ENCODE peak calls at places on chromosomes 11 and 22, in six cellular contexts. K is GM12865, R is spleen, C is cardiac muscle cell, L is A549, Y is prostate gland. S is an unnamed sample.

GRCh38 chr11:22711212-22711770 is 44.9 kb downstream of the GAS2 start:
- DNase-seq in K (no peak), R (no peak), C (no peak), L (no peak), Y (peak), S (no peak)

GRCh38 chr22:39941661-39942060 is 18.5 kb upstream of the TMA7B start:
- DNase-seq in K (no peak), R (no peak), C (no peak), L (no peak), Y (no peak), S (no peak)

GRCh38 chr11:16945671-16946469 is 68.3 kb downstream of the PLEKHA7 start:
- DNase-seq in K (peak), R (peak), C (peak), L (peak), Y (peak), S (no peak)

GRCh38 chr11:17719028-17719939 is at the start of gene MYOD1:
- DNase-seq in K (no peak), R (no peak), C (peak), L (no peak), Y (no peak), S (no peak)

GRCh38 chr11:130737866-130738431 is 178.3 kb downstream of the SNX19 start:
- DNase-seq in K (no peak), R (peak), C (peak), L (no peak), Y (no peak), S (no peak)

GRCh38 chr11:27356624-27357222 is 6.3 kb downstream of the CCDC34 start:
- DNase-seq in K (no peak), R (no peak), C (no peak), L (no peak), Y (no peak), S (no peak)

GRCh38 chr22:27154717-27155116 is 497.3 kb downstream of the MIAT start:
- DNase-seq in K (no peak), R (peak), C (peak), L (no peak), Y (no peak), S (no peak)

GRCh38 chr11:80280737-80281136 is 839.9 kb upstream of the TENM4 start:
- DNase-seq in K (no peak), R (no peak), C (no peak), L (no peak), Y (peak), S (no peak)

GRCh38 chr11:122085712-122086111 is 30.3 kb downstream of the BLID start:
- DNase-seq in K (no peak), R (no peak), C (no peak), L (no peak), Y (no peak), S (no peak)

GRCh38 chr11:2570211-2570811 is 125.5 kb downstream of the KCNQ1 start:
- DNase-seq in K (no peak), R (no peak), C (no peak), L (no peak), Y (no peak), S (no peak)

GRCh38 chr11:35391922-35392813 is 27.2 kb downstream of the SLC1A2 start:
- DNase-seq in K (peak), R (peak), C (peak), L (peak), Y (peak), S (no peak)

GRCh38 chr22:38754247-38755154 is 1.3 kb downstream of the SUN2 start:
- DNase-seq in K (peak), R (no peak), C (peak), L (no peak), Y (peak), S (no peak)

GRCh38 chr11:64935634-64936081 is at the start of gene GPHA2:
- DNase-seq in K (no peak), R (no peak), C (peak), L (no peak), Y (no peak), S (no peak)

GRCh38 chr11:120974980-120975379 is 48.9 kb upstream of the TBCEL start:
- DNase-seq in K (no peak), R (no peak), C (no peak), L (no peak), Y (no peak), S (no peak)

GRCh38 chr11:73585834-73586575 is 11.9 kb downstream of the FAM168A start:
- DNase-seq in K (no peak), R (no peak), C (no peak), L (no peak), Y (no peak), S (no peak)

GRCh38 chr11:88478136-88478785 is 140.7 kb upstream of the CTSC start:
- DNase-seq in K (no peak), R (no peak), C (no peak), L (no peak), Y (no peak), S (no peak)

GRCh38 chr11:35009191-35009940 is 92.9 kb downstream of the PDHX start:
- DNase-seq in K (no peak), R (no peak), C (no peak), L (peak), Y (peak), S (no peak)

GRCh38 chr11:57763568-57763967 is 2.0 kb downstream of the CTNND1 start:
- DNase-seq in K (no peak), R (no peak), C (peak), L (peak), Y (peak), S (no peak)
- TF ChIP-seq CTCF in K (no peak), R (no peak), C (peak), L (peak), Y (no peak), S (no peak)

GRCh38 chr11:15941206-15941770 is 415.1 kb downstream of the SOX6 start:
- DNase-seq in K (peak), R (peak), C (peak), L (no peak), Y (no peak), S (no peak)
- TF ChIP-seq CTCF in K (peak), R (peak), C (peak), L (peak), Y (peak), S (peak)

DNA sequence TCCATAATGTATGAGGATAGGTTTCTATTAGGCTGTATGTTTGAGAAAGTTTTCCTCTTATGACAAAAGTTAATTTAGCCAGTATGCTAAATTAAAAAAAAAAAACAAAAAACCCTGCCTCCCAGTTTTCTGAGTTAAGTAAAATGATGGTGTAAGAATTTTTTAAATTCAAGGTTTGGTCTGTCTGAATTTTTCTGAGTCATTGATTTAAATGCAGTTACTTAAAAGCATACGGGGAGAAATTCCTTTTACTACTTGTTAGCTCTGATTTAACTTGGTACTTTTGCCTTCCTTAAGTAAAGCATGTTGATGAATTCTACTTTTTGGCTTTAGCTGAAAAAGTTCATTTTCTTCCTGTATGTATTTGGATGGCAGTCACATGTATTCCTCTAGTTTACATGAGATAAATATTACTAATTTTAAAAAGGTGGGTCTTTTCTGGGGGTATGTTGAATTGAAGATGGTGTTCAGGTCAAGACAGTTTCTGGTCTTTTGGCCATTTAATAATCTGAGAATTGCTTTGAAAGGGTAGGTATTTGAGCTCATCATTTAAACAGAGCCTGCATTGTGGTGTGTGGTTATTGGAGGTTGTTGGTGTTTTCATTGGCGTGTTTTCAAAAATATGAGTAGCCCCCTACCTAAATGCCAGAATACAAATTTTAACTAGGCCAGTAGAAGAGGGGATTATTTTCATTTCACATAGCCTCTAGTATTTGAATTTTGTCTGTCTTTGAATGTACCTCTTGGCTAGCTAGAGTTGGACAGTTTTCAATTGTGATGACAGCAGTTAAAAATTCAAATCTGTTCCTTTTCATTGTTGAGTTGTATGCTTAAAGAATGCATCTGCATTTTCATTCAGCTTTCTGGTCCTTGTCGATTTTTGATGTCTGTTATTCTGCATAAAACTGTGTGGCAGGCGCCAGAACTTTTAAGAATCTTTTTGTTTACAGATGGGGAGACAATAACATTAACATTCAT is 64.7 kb downstream of the MTMR3 start:
- DNase-seq in K (no peak), R (no peak), C (no peak), L (no peak), Y (no peak), S (no peak)
- TF ChIP-seq CTCF in K (no peak), R (no peak), C (no peak), L (no peak), Y (no peak), S (no peak)

GRCh38 chr11:1257916-1258315 is 35.0 kb downstream of the MUC5B start:
- DNase-seq in K (no peak), R (peak), C (no peak), L (no peak), Y (no peak), S (no peak)
- TF ChIP-seq CTCF in K (no peak), R (no peak), C (no peak), L (no peak), Y (no peak), S (no peak)

DNA sequence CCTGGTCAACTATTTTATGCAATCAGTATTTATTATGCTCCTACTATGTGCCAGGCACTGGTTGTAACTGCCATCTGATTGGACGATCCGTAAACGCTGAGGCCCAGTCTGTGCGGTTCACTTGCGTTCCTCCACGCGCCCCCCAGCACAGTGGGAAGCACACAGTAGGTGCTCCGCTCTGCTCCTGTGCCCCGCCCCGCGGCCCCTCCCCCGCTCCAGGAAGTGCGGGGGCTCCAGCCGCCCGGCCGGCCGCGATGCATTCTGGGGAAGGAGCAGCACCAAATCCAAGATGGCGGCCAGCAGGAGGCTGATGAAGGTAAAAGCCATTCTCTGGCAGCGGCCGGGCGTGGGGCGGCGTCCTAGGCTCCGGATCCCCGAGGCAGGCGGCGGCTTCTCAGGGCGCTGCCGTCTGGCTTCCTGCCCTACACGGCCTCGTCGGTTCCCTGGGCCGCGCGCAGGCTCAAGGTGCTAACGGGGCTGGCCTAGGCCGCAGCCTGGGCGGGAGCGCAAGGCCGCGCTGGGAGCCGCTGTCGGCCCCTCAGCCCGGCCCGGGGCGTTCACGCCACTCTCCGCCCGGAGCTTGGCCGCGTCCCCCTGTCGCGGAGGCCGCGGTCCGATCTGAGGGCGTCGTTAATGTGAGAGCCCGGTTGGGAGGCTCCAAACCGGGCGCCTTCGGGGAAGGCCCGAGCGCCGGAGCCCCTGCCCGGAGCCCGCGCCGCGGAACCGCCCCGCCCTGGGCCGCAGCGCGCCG is at the start of gene UBE2L3:
- DNase-seq in K (peak), R (peak), C (peak), L (peak), Y (peak), S (peak)
- TF ChIP-seq CTCF in K (no peak), R (no peak), C (no peak), L (no peak), Y (no peak), S (no peak)

GRCh38 chr22:41508770-41509170 is 35.5 kb downstream of the POLR3H start:
- DNase-seq in K (no peak), R (no peak), C (no peak), L (no peak), Y (no peak), S (no peak)
- TF ChIP-seq CTCF in K (no peak), R (no peak), C (no peak), L (no peak), Y (no peak), S (no peak)

GRCh38 chr11:8729837-8730696 is 47.5 kb downstream of the RPL27A start:
- DNase-seq in K (no peak), R (no peak), C (no peak), L (no peak), Y (no peak), S (no peak)
- TF ChIP-seq CTCF in K (no peak), R (no peak), C (peak), L (no peak), Y (no peak), S (no peak)

GRCh38 chr11:87286338-87286737 is 248.6 kb downstream of the TMEM135 start:
- DNase-seq in K (no peak), R (no peak), C (no peak), L (no peak), Y (no peak), S (no peak)

GRCh38 chr11:87280143-87280542 is 242.4 kb downstream of the TMEM135 start:
- DNase-seq in K (no peak), R (no peak), C (no peak), L (no peak), Y (no peak), S (no peak)

GRCh38 chr11:87284306-87284705 is 246.6 kb downstream of the TMEM135 start:
- DNase-seq in K (no peak), R (no peak), C (no peak), L (no peak), Y (no peak), S (no peak)

DNA sequence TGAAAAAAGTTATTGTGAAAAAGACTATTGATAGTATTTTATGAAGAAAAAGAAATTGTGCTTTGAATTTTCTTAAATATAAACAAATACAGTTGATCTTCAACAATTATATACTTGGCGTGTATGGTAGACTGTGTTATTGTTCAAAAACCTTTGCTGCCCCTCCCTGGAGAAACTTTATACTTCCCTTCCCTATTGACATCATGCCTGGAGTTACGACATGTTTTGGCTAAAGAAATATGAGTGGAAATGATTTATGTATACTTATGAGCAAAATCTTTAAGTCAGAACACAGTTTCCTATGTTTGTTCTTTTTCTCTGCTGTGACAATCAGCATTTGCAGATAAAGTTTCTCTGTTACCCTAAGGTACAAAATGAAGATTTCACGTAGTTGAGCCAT is 243.8 kb downstream of the TMEM135 start:
- DNase-seq in K (no peak), R (no peak), C (no peak), L (no peak), Y (no peak), S (no peak)
- TF ChIP-seq CTCF in K (no peak), R (peak), C (peak), L (peak), Y (peak), S (no peak)

GRCh38 chr11:13119928-13120520 is 110.9 kb downstream of the RASSF10 start:
- DNase-seq in K (no peak), R (no peak), C (no peak), L (no peak), Y (no peak), S (no peak)
- TF ChIP-seq CTCF in K (no peak), R (no peak), C (no peak), L (no peak), Y (no peak), S (no peak)

S was measured in D721Med.